ENCODE peak calls at places on chromosome 4, in eight cellular contexts. G is OCI-LY7, W is COR-L47, S is NCI-H2029 treated with DMSO at 0.1 percent for 48 hours, C is neuronal stem cell, P is H4, E is HuH-7.5, O is NCI-H510A treated with DMSO at 0.1 percent for 48 hours. M is an unnamed sample.

GRCh38 chr4:40186665-40187014 is 10.2 kb upstream of the RHOH start:
- DNase-seq in G (no peak), W (no peak), S (no peak), C (no peak), P (no peak), E (no peak), O (no peak), M (no peak)

GRCh38 chr4:163392328-163392727 is 48.6 kb downstream of the NPY5R start:
- DNase-seq in G (no peak), W (no peak), S (no peak), C (no peak), P (no peak), E (no peak), O (no peak), M (no peak)

GRCh38 chr4:168221298-168221697 is 97.3 kb downstream of the DDX60 start:
- DNase-seq in G (no peak), W (peak; percentile 54), S (peak; percentile 56), C (no peak), P (peak; percentile 24), E (no peak), O (peak; percentile 10), M (no peak)

GRCh38 chr4:180116840-180117239 is 2126.4 kb upstream of the TENM3 start:
- DNase-seq in G (no peak), W (no peak), S (no peak), C (no peak), P (no peak), E (no peak), O (no peak), M (no peak)

GRCh38 chr4:27084685-27085356 is 224.2 kb downstream of the STIM2 start:
- DNase-seq in G (no peak), W (peak; percentile 39), S (no peak), C (peak; percentile 49), P (no peak), E (no peak), O (no peak), M (no peak)

GRCh38 chr4:114807759-114808404 is 209.3 kb downstream of the UGT8 start:
- DNase-seq in G (peak; percentile 55), W (no peak), S (no peak), C (peak; percentile 44), P (peak; percentile 45), E (peak; percentile 22), O (no peak), M (peak; percentile 4)

GRCh38 chr4:99490286-99490685 is 20.5 kb upstream of the C4orf17 start:
- DNase-seq in G (no peak), W (no peak), S (no peak), C (no peak), P (no peak), E (no peak), O (no peak), M (no peak)

GRCh38 chr4:5186584-5187170 is 135.4 kb downstream of the STK32B start:
- DNase-seq in G (peak; percentile 2), W (no peak), S (no peak), C (no peak), P (no peak), E (no peak), O (peak; percentile 72), M (no peak)

GRCh38 chr4:6419452-6420028 is 52.9 kb downstream of the PPP2R2C start:
- DNase-seq in G (no peak), W (no peak), S (no peak), C (no peak), P (no peak), E (no peak), O (no peak), M (no peak)

GRCh38 chr4:24686866-24687672 is 102.7 kb upstream of the DHX15 start:
- DNase-seq in G (peak; percentile 11), W (no peak), S (peak; percentile 16), C (peak; percentile 18), P (no peak), E (peak; percentile 25), O (peak; percentile 1), M (no peak)

GRCh38 chr4:4762909-4763814 is 96.3 kb upstream of the MSX1 start:
- DNase-seq in G (no peak), W (no peak), S (no peak), C (no peak), P (peak; percentile 61), E (no peak), O (no peak), M (peak; percentile 52)

GRCh38 chr4:48546336-48546735 is 56.3 kb downstream of the ZAR1 start:
- DNase-seq in G (peak; percentile 55), W (peak; percentile 29), S (no peak), C (peak; percentile 23), P (peak; percentile 42), E (no peak), O (peak; percentile 3), M (no peak)

GRCh38 chr4:165971446-165971845 is 98.4 kb downstream of the TLL1 start:
- DNase-seq in G (no peak), W (no peak), S (no peak), C (no peak), P (no peak), E (no peak), O (no peak), M (no peak)

GRCh38 chr4:164748375-164748774 is 5.6 kb upstream of the SMIM31 start:
- DNase-seq in G (peak; percentile 37), W (no peak), S (no peak), C (no peak), P (no peak), E (peak; percentile 10), O (peak; percentile 19), M (no peak)

GRCh38 chr4:52824603-52825310 is 37.4 kb upstream of the RASL11B start:
- DNase-seq in G (no peak), W (no peak), S (peak; percentile 23), C (no peak), P (no peak), E (no peak), O (no peak), M (no peak)

GRCh38 chr4:147044241-147044640 is 98.6 kb upstream of the TTC29 start:
- DNase-seq in G (no peak), W (peak; percentile 80), S (no peak), C (no peak), P (no peak), E (no peak), O (no peak), M (no peak)

GRCh38 chr4:105543881-105544280 is 8.5 kb upstream of the ARHGEF38 start:
- DNase-seq in G (no peak), W (no peak), S (no peak), C (no peak), P (no peak), E (no peak), O (no peak), M (no peak)

GRCh38 chr4:17489123-17489522 is 22.8 kb downstream of the QDPR start:
- DNase-seq in G (no peak), W (no peak), S (no peak), C (no peak), P (no peak), E (no peak), O (no peak), M (no peak)

GRCh38 chr4:30727409-30727808 is 7.2 kb downstream of the PCDH7 start:
- DNase-seq in G (no peak), W (no peak), S (no peak), C (no peak), P (no peak), E (no peak), O (no peak), M (no peak)

GRCh38 chr4:66157594-66157993 is 487.3 kb upstream of the EPHA5 start:
- DNase-seq in G (no peak), W (no peak), S (no peak), C (no peak), P (no peak), E (no peak), O (no peak), M (no peak)

GRCh38 chr4:23981328-23981727 is 91.5 kb upstream of the PPARGC1A start:
- DNase-seq in G (no peak), W (no peak), S (no peak), C (no peak), P (no peak), E (no peak), O (no peak), M (no peak)

GRCh38 chr4:3328814-3329663 is 36.2 kb downstream of the RGS12 start:
- DNase-seq in G (no peak), W (no peak), S (no peak), C (no peak), P (no peak), E (no peak), O (no peak), M (no peak)

GRCh38 chr4:31220921-31221320 is 500.8 kb downstream of the PCDH7 start:
- DNase-seq in G (no peak), W (no peak), S (no peak), C (no peak), P (no peak), E (no peak), O (no peak), M (no peak)

GRCh38 chr4:173337463-173337862 is 3.3 kb upstream of the HMGB2 start:
- DNase-seq in G (no peak), W (no peak), S (no peak), C (no peak), P (no peak), E (no peak), O (no peak), M (no peak)

GRCh38 chr4:81040175-81040659 is 9.7 kb downstream of the BMP3 start:
- DNase-seq in G (peak; percentile 82), W (no peak), S (peak; percentile 11), C (no peak), P (peak; percentile 14), E (no peak), O (peak; percentile 48), M (no peak)

GRCh38 chr4:85128246-85129204 is 162.0 kb upstream of the WDFY3 start:
- DNase-seq in G (no peak), W (no peak), S (no peak), C (no peak), P (no peak), E (no peak), O (no peak), M (no peak)

GRCh38 chr4:148346657-148347056 is 95.6 kb downstream of the NR3C2 start:
- DNase-seq in G (no peak), W (no peak), S (no peak), C (no peak), P (no peak), E (no peak), O (no peak), M (no peak)

GRCh38 chr4:112633477-112634235 is 3.1 kb downstream of the ZGRF1 start:
- DNase-seq in G (peak; percentile 44), W (peak; percentile 3), S (peak; percentile 13), C (no peak), P (peak; percentile 28), E (no peak), O (peak; percentile 14), M (no peak)

GRCh38 chr4:158540125-158540907 is 18.6 kb downstream of the RXFP1 start:
- DNase-seq in G (no peak), W (no peak), S (no peak), C (no peak), P (no peak), E (no peak), O (no peak), M (no peak)

GRCh38 chr4:6293661-6294060 is 24.0 kb downstream of the WFS1 start:
- DNase-seq in G (no peak), W (no peak), S (no peak), C (no peak), P (no peak), E (no peak), O (no peak), M (no peak)

GRCh38 chr4:7781361-7781760 is 158.3 kb downstream of the AFAP1 start:
- DNase-seq in G (no peak), W (no peak), S (no peak), C (no peak), P (no peak), E (no peak), O (no peak), M (no peak)

GRCh38 chr4:137572163-137572562 is 39.9 kb upstream of the PCDH18 start:
- DNase-seq in G (no peak), W (no peak), S (no peak), C (no peak), P (no peak), E (no peak), O (no peak), M (no peak)

GRCh38 chr4:6032249-6033244 is 14.3 kb upstream of the C4orf50 start:
- DNase-seq in G (no peak), W (peak; percentile 81), S (peak; percentile 97), C (no peak), P (peak; percentile 90), E (no peak), O (no peak), M (no peak)

GRCh38 chr4:79864470-79865190 is 208.4 kb downstream of the ANTXR2 start:
- DNase-seq in G (no peak), W (peak; percentile 87), S (no peak), C (no peak), P (no peak), E (no peak), O (peak; percentile 35), M (no peak)